ENCODE peak calls at places on chromosomes 12 and 14, in six cellular contexts. Q is sigmoid colon, C is breast epithelium, Y is HL-60, Z is suprapubic skin, V is stomach. J is an unnamed sample.

GRCh38 chr14:56580317-56580711 is 716 bp downstream of the TMEM260 start:
- DNase-seq in Q (no peak), C (no peak), Y (no peak), Z (no peak), V (no peak), J (no peak)

GRCh38 chr14:89669209-89669608 is 252.2 kb upstream of the FOXN3 start:
- DNase-seq in Q (no peak), C (no peak), Y (peak; percentile 85), Z (no peak), V (no peak), J (no peak)

GRCh38 chr12:13095266-13095995 is 8.0 kb downstream of the GSG1 start:
- DNase-seq in Q (no peak), C (no peak), Y (no peak), Z (no peak), V (no peak), J (no peak)

GRCh38 chr14:68825729-68826128 is 32.9 kb upstream of the ZFP36L1 start:
- DNase-seq in Q (no peak), C (no peak), Y (no peak), Z (no peak), V (no peak), J (no peak)

GRCh38 chr12:127355061-127355820 is 911.7 kb upstream of the TMEM132C start:
- DNase-seq in Q (no peak), C (no peak), Y (no peak), Z (no peak), V (no peak), J (peak; percentile 57)

GRCh38 chr12:120739821-120740613 is 14.4 kb downstream of the ACADS start:
- DNase-seq in Q (no peak), C (no peak), Y (no peak), Z (no peak), V (no peak), J (no peak)

GRCh38 chr14:32896979-32897723 is 41.5 kb upstream of the NPAS3 start:
- DNase-seq in Q (no peak), C (no peak), Y (no peak), Z (no peak), V (no peak), J (no peak)

GRCh38 chr14:93035917-93036651 is 79.6 kb downstream of the ITPK1 start:
- DNase-seq in Q (peak; percentile 85), C (no peak), Y (no peak), Z (no peak), V (no peak), J (no peak)

GRCh38 chr14:88492272-88493089 is 62.3 kb downstream of the PTPN21 start:
- DNase-seq in Q (peak; percentile 76), C (no peak), Y (peak; percentile 85), Z (peak; percentile 81), V (peak; percentile 72), J (peak; percentile 95)

GRCh38 chr12:14936224-14936861 is 2.0 kb downstream of the ERP27 start:
- DNase-seq in Q (no peak), C (no peak), Y (no peak), Z (no peak), V (no peak), J (no peak)

GRCh38 chr14:74346341-74346740 is 1.9 kb upstream of the VRTN start:
- DNase-seq in Q (peak; percentile 2), C (no peak), Y (no peak), Z (no peak), V (no peak), J (no peak)

GRCh38 chr12:74337951-74338350 is 199.7 kb upstream of the ATXN7L3B start:
- DNase-seq in Q (no peak), C (no peak), Y (no peak), Z (no peak), V (no peak), J (no peak)

GRCh38 chr12:102910792-102911191 is 6.3 kb downstream of the PAH start:
- DNase-seq in Q (no peak), C (no peak), Y (no peak), Z (no peak), V (no peak), J (no peak)

GRCh38 chr12:128830505-128830893 is 6.7 kb upstream of the SLC15A4 start:
- DNase-seq in Q (peak; percentile 12), C (no peak), Y (peak; percentile 82), Z (no peak), V (no peak), J (no peak)

GRCh38 chr12:57047981-57048380 is 1.9 kb downstream of the MYO1A start:
- DNase-seq in Q (no peak), C (no peak), Y (no peak), Z (no peak), V (no peak), J (no peak)

GRCh38 chr14:22887990-22888378 is 5.0 kb downstream of the REM2 start:
- DNase-seq in Q (no peak), C (no peak), Y (no peak), Z (no peak), V (no peak), J (no peak)

GRCh38 chr12:50174971-50175715 is 8.0 kb upstream of the CERS5 start:
- DNase-seq in Q (no peak), C (no peak), Y (peak; percentile 39), Z (no peak), V (no peak), J (no peak)

GRCh38 chr12:112148031-112148513 is 22.7 kb downstream of the TRAFD1 start:
- DNase-seq in Q (no peak), C (no peak), Y (no peak), Z (no peak), V (peak; percentile 7), J (peak; percentile 21)

GRCh38 chr12:10595881-10596280 is 17.5 kb downstream of the MAGOHB start:
- DNase-seq in Q (no peak), C (no peak), Y (no peak), Z (no peak), V (no peak), J (no peak)

GRCh38 chr12:114411081-114411836 is 5.3 kb upstream of the TBX5 start:
- DNase-seq in Q (no peak), C (no peak), Y (no peak), Z (no peak), V (no peak), J (no peak)
- H3K27me3 ChIP-seq in Q (peaks cover 42% of the 10 kb centered on the region), C (peaks cover 97% of the 10 kb centered on the region), Y (peaks cover 83% of the 10 kb centered on the region), Z (peaks cover 99% of the 10 kb centered on the region), V (peaks cover 39% of the 10 kb centered on the region), J (no peaks in the 10 kb centered on the region)

DNA sequence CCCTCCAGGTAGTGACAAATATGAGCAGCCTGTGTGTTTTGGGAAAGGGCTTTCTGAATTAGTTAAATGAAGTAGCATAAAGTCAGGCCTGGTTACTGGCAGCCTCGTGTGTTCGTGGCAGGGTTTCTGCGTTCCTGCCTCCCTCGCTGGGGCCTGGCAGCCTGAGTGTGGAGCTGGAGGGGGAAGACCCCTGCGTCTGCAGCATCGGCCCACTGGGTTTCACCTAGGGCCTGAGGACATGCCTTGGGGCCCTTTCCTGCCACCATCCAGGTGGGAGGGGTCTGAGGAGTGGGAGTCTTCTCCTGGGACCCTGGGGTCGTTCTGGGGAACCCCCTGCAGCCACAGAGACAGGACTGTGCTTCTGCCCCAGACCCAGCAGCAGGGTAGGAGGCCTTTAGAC is 20.4 kb upstream of the AMN start:
- DNase-seq in Q (no peak), C (no peak), Y (no peak), Z (no peak), V (no peak), J (no peak)
- TF ChIP-seq POLR2AphosphoS5 in Q (no peak), C (no peak), Y (no peak), Z (no peak), V (no peak), J (no peak)

DNA sequence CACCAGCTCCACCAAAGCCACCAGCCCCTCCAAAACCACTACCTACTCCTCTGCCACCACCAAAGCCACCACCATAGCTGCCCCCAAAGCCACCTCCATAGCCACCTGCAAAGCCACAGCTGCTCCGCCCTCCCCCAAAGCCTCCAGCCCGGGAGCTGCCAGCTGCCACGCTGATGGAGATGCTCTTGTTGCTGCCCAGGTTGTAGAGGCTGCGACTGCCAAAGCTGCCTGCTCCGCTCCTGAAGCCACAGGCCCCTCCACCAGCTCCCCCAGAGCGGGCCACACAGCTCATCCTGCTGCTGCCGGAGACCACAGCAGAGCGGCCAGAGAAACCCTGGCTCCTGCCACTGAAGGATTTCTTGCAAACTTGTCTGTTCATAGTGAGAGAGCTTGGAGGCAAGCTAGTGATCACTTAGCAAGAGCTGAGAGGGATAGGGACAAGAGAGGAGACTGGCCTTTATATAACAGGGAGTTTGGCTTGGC is at the start of gene KRT76:
- DNase-seq in Q (no peak), C (no peak), Y (no peak), Z (no peak), V (no peak), J (no peak)
- H3K27me3 ChIP-seq in Q (no peaks in the 10 kb centered on the region), C (no peaks in the 10 kb centered on the region), Y (peaks cover 10% of the 10 kb centered on the region), Z (no peaks in the 10 kb centered on the region), V (no peaks in the 10 kb centered on the region), J (peaks cover 23% of the 10 kb centered on the region)

DNA sequence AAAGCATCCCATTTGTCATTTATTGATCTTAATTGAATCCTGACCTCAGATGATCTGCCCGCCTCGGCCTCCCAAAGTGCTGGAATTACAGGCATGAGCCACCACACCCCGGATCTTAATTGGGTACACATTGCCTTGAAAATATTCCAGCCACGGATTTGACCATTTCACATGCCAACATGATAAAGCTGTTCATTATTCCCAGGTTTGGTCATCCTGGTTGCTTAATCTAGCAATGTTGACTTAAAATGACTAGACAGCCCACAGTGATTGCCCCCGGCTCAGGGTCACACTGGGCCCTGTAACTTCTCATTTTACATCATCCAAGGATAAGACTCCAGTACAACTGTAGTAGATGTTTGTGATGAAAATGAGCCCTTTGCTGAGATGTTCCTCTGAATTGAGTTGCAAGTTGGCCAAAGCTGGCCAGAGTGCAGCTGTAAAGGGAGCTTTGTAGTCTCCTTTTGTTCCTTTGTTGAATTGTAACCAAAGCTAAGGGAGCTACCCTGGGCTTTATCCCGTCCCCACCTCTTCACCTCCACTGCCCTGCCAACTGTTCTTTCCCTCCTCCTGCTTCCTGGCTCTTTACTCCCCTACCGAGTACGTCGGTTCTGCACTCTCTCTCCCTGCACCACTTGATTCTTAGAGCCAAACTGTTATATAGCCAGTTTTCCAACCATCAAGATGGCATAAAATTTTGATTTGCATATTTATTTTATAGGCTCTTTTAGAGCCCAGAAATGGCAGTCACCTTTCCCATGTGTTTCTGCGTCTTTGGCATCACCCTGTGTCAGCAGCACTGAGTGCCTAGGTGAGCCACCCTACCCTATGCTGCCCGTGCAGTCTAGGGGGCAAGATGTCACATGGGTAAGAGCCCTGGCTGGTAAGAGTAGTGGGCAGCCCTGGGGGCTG is 141.3 kb upstream of the HIF1A start:
- DNase-seq in Q (no peak), C (no peak), Y (no peak), Z (no peak), V (no peak), J (no peak)
- TF ChIP-seq POLR2AphosphoS5 in Q (no peak), C (no peak), Y (no peak), Z (peak; percentile 26), V (peak; percentile 71), J (no peak)

DNA sequence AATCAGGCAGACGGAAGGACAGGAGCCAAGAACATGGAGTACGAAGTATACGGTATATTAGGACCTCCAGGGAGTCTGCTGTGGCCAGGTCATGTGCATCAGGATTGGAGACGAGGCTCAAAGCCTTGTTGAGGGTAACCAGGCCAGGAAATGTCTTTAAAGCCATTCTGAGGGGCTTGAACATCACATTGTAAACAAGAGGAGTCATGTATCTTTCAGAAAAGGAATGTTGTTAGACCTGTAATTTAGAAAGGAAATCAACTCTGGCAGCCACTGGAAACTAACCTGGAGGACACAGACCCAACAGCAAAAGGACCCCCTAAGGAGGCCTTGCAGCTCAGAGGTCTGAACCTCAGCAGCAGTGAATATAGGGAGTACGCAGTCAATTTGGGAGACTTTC is 7.5 kb downstream of the MAP3K9 start:
- DNase-seq in Q (no peak), C (no peak), Y (no peak), Z (no peak), V (no peak), J (no peak)
- H3K27me3 ChIP-seq in Q (no peaks in the 10 kb centered on the region), C (no peaks in the 10 kb centered on the region), Y (no peaks in the 10 kb centered on the region), Z (peaks cover 3% of the 10 kb centered on the region), V (no peaks in the 10 kb centered on the region), J (peaks cover 6% of the 10 kb centered on the region)

J was measured in esophagus muscularis mucosa.